ENCODE peak calls at places on chromosomes 3 and 15, in seven cellular contexts. One of them, this sample, is unnamed.

GRCh38 chr3:177106184-177106583 is 91.1 kb downstream of the TBL1XR1 start:
- DNase-seq in NCI-H2029: no peak
- DNase-seq in neuronal stem cell: no peak
- DNase-seq in AG08395: no peak
- DNase-seq in A172: no peak
- DNase-seq in pons: no peak
- DNase-seq in fibroblast of gingiva: no peak
- DNase-seq in this sample: no peak

GRCh38 chr15:40420793-40421192 is 15.2 kb downstream of the IVD start:
- DNase-seq in fibroblast of gingiva: no peak
- DNase-seq in neuronal stem cell: no peak
- DNase-seq in NCI-H2029: peak
- DNase-seq in AG08395: no peak
- DNase-seq in pons: no peak
- DNase-seq in A172: no peak
- DNase-seq in this sample: no peak

GRCh38 chr3:13144163-13145023 is 71.2 kb upstream of the IQSEC1 start:
- DNase-seq in NCI-H2029: no peak
- DNase-seq in fibroblast of gingiva: no peak
- DNase-seq in neuronal stem cell: no peak
- DNase-seq in AG08395: no peak
- DNase-seq in pons: peak
- DNase-seq in A172: no peak
- DNase-seq in this sample: no peak

GRCh38 chr15:61169275-61169903 is 59.7 kb downstream of the RORA start:
- DNase-seq in AG08395: no peak
- DNase-seq in A172: no peak
- DNase-seq in neuronal stem cell: no peak
- DNase-seq in NCI-H2029: no peak
- DNase-seq in fibroblast of gingiva: no peak
- DNase-seq in pons: no peak
- DNase-seq in this sample: no peak

GRCh38 chr3:8986741-8987672 is 23.7 kb upstream of the RAD18 start:
- DNase-seq in AG08395: no peak
- DNase-seq in fibroblast of gingiva: no peak
- DNase-seq in pons: no peak
- DNase-seq in A172: no peak
- DNase-seq in neuronal stem cell: no peak
- DNase-seq in NCI-H2029: no peak
- DNase-seq in this sample: no peak

GRCh38 chr15:80588801-80589200 is 106.3 kb upstream of the ABHD17C start:
- DNase-seq in pons: no peak
- DNase-seq in AG08395: peak
- DNase-seq in fibroblast of gingiva: peak
- DNase-seq in NCI-H2029: peak
- DNase-seq in A172: peak
- DNase-seq in neuronal stem cell: no peak
- DNase-seq in this sample: peak

GRCh38 chr15:39315200-39315599 is 265.7 kb upstream of the THBS1 start:
- DNase-seq in AG08395: no peak
- DNase-seq in NCI-H2029: no peak
- DNase-seq in A172: no peak
- DNase-seq in neuronal stem cell: no peak
- DNase-seq in fibroblast of gingiva: peak
- DNase-seq in pons: no peak
- DNase-seq in this sample: no peak

GRCh38 chr3:106929081-106929480 is 448.2 kb upstream of the CCDC54 start:
- DNase-seq in pons: no peak
- DNase-seq in AG08395: no peak
- DNase-seq in A172: no peak
- DNase-seq in fibroblast of gingiva: no peak
- DNase-seq in NCI-H2029: no peak
- DNase-seq in neuronal stem cell: no peak
- DNase-seq in this sample: no peak

GRCh38 chr3:128775906-128776542 is 50.0 kb downstream of the RAB7A start:
- DNase-seq in neuronal stem cell: no peak
- DNase-seq in fibroblast of gingiva: no peak
- DNase-seq in pons: no peak
- DNase-seq in AG08395: no peak
- DNase-seq in A172: peak
- DNase-seq in NCI-H2029: no peak
- DNase-seq in this sample: no peak

GRCh38 chr3:126926684-126927404 is 56.1 kb upstream of the PLXNA1 start:
- DNase-seq in pons: peak
- DNase-seq in AG08395: peak
- DNase-seq in NCI-H2029: no peak
- DNase-seq in neuronal stem cell: no peak
- DNase-seq in fibroblast of gingiva: peak
- DNase-seq in A172: peak
- DNase-seq in this sample: no peak

GRCh38 chr3:8266679-8267267 is 234.8 kb upstream of the LMCD1 start:
- DNase-seq in NCI-H2029: no peak
- DNase-seq in pons: no peak
- DNase-seq in AG08395: no peak
- DNase-seq in A172: no peak
- DNase-seq in neuronal stem cell: no peak
- DNase-seq in fibroblast of gingiva: no peak
- DNase-seq in this sample: peak

GRCh38 chr3:169659858-169660614 is 3.5 kb downstream of the MECOM start:
- DNase-seq in A172: no peak
- DNase-seq in fibroblast of gingiva: no peak
- DNase-seq in NCI-H2029: no peak
- DNase-seq in pons: no peak
- DNase-seq in neuronal stem cell: peak
- DNase-seq in AG08395: no peak
- DNase-seq in this sample: no peak

GRCh38 chr15:25664761-25665160 is 198.4 kb downstream of the ATP10A start:
- DNase-seq in fibroblast of gingiva: no peak
- DNase-seq in NCI-H2029: no peak
- DNase-seq in A172: no peak
- DNase-seq in neuronal stem cell: no peak
- DNase-seq in pons: no peak
- DNase-seq in AG08395: peak
- DNase-seq in this sample: no peak

GRCh38 chr3:31680072-31680870 is 147.5 kb downstream of the STT3B start:
- DNase-seq in NCI-H2029: no peak
- DNase-seq in A172: no peak
- DNase-seq in AG08395: no peak
- DNase-seq in pons: no peak
- DNase-seq in fibroblast of gingiva: no peak
- DNase-seq in neuronal stem cell: no peak
- DNase-seq in this sample: no peak

GRCh38 chr3:174068035-174068434 is 670.5 kb downstream of the NLGN1 start:
- DNase-seq in AG08395: no peak
- DNase-seq in A172: no peak
- DNase-seq in neuronal stem cell: no peak
- DNase-seq in fibroblast of gingiva: no peak
- DNase-seq in pons: no peak
- DNase-seq in NCI-H2029: no peak
- DNase-seq in this sample: no peak

GRCh38 chr15:39887832-39888231 is 32.2 kb downstream of the GPR176 start:
- DNase-seq in NCI-H2029: no peak
- DNase-seq in pons: peak
- DNase-seq in fibroblast of gingiva: peak
- DNase-seq in neuronal stem cell: no peak
- DNase-seq in A172: peak
- DNase-seq in AG08395: peak
- DNase-seq in this sample: no peak

GRCh38 chr3:159897331-159898075 is 91.1 kb upstream of the IL12A start:
- DNase-seq in NCI-H2029: no peak
- DNase-seq in fibroblast of gingiva: no peak
- DNase-seq in neuronal stem cell: no peak
- DNase-seq in pons: no peak
- DNase-seq in AG08395: peak
- DNase-seq in A172: peak
- DNase-seq in this sample: no peak

GRCh38 chr3:40652072-40652471 is 127.3 kb downstream of the ZNF621 start:
- DNase-seq in fibroblast of gingiva: no peak
- DNase-seq in neuronal stem cell: no peak
- DNase-seq in A172: no peak
- DNase-seq in AG08395: no peak
- DNase-seq in pons: no peak
- DNase-seq in NCI-H2029: no peak
- DNase-seq in this sample: no peak

GRCh38 chr3:5160926-5161858 is 26.3 kb upstream of the EDEM1 start:
- DNase-seq in neuronal stem cell: no peak
- DNase-seq in AG08395: peak
- DNase-seq in NCI-H2029: peak
- DNase-seq in pons: no peak
- DNase-seq in A172: peak
- DNase-seq in fibroblast of gingiva: no peak
- DNase-seq in this sample: no peak

GRCh38 chr3:65855370-65856100 is 183.2 kb downstream of the MAGI1 start:
- DNase-seq in AG08395: peak
- DNase-seq in fibroblast of gingiva: peak
- DNase-seq in pons: no peak
- DNase-seq in NCI-H2029: no peak
- DNase-seq in A172: no peak
- DNase-seq in neuronal stem cell: no peak
- DNase-seq in this sample: no peak